ENCODE peak calls at places on chromosomes 6 and 20, in five cellular contexts. One of them, this sample, is unnamed.

GRCh38 chr20:11178946-11179654 is 505.3 kb upstream of the JAG1 start:
- DNase-seq in adrenal gland: no peak
- DNase-seq in body of pancreas: no peak
- DNase-seq in heart left ventricle: no peak
- DNase-seq in ovary: no peak
- DNase-seq in this sample: no peak

GRCh38 chr20:5448449-5449118 is 131.8 kb upstream of the PROKR2 start:
- DNase-seq in body of pancreas: peak
- DNase-seq in ovary: no peak
- DNase-seq in heart left ventricle: no peak
- DNase-seq in adrenal gland: peak
- DNase-seq in this sample: peak

GRCh38 chr6:26383624-26384417 is 913 bp downstream of the BTN2A2 start:
- DNase-seq in heart left ventricle: peak
- DNase-seq in ovary: peak
- DNase-seq in body of pancreas: peak
- DNase-seq in adrenal gland: peak
- DNase-seq in this sample: no peak

GRCh38 chr6:42378536-42378935 is 73.2 kb downstream of the TRERF1 start:
- DNase-seq in body of pancreas: no peak
- DNase-seq in adrenal gland: no peak
- DNase-seq in heart left ventricle: no peak
- DNase-seq in ovary: no peak
- DNase-seq in this sample: no peak

GRCh38 chr6:85464260-85464644 is 14.4 kb downstream of the NT5E start:
- DNase-seq in ovary: no peak
- DNase-seq in adrenal gland: peak
- DNase-seq in body of pancreas: no peak
- DNase-seq in heart left ventricle: no peak
- DNase-seq in this sample: peak

GRCh38 chr20:23085415-23086055 is 589 bp downstream of the CD93 start:
- DNase-seq in adrenal gland: no peak
- DNase-seq in body of pancreas: no peak
- DNase-seq in heart left ventricle: no peak
- DNase-seq in ovary: no peak
- DNase-seq in this sample: no peak

GRCh38 chr6:86942761-86943526 is 5.6 kb downstream of the HTR1E start:
- DNase-seq in heart left ventricle: no peak
- DNase-seq in body of pancreas: no peak
- DNase-seq in adrenal gland: no peak
- DNase-seq in ovary: no peak
- DNase-seq in this sample: peak

GRCh38 chr6:143400258-143401059 is 50.0 kb downstream of the ADAT2 start:
- DNase-seq in heart left ventricle: no peak
- DNase-seq in adrenal gland: no peak
- DNase-seq in ovary: no peak
- DNase-seq in body of pancreas: no peak
- DNase-seq in this sample: no peak

GRCh38 chr6:132712366-132712765 is 1.5 kb downstream of the VNN1 start:
- DNase-seq in body of pancreas: no peak
- DNase-seq in heart left ventricle: no peak
- DNase-seq in adrenal gland: no peak
- DNase-seq in ovary: no peak
- DNase-seq in this sample: no peak

GRCh38 chr6:53101006-53101405 is 35.8 kb downstream of the FBXO9 start:
- DNase-seq in heart left ventricle: no peak
- DNase-seq in adrenal gland: no peak
- DNase-seq in ovary: no peak
- DNase-seq in body of pancreas: no peak
- DNase-seq in this sample: no peak

GRCh38 chr6:53639520-53639919 is 26.0 kb downstream of the KLHL31 start:
- DNase-seq in ovary: no peak
- DNase-seq in adrenal gland: no peak
- DNase-seq in heart left ventricle: no peak
- DNase-seq in body of pancreas: no peak
- DNase-seq in this sample: no peak

GRCh38 chr6:39830444-39830843 is 38.3 kb downstream of the DAAM2 start:
- DNase-seq in adrenal gland: no peak
- DNase-seq in body of pancreas: no peak
- DNase-seq in heart left ventricle: peak
- DNase-seq in ovary: no peak
- DNase-seq in this sample: no peak

GRCh38 chr20:50144362-50144761 is 9.2 kb downstream of the PEDS1 start:
- DNase-seq in body of pancreas: no peak
- DNase-seq in adrenal gland: peak
- DNase-seq in heart left ventricle: no peak
- DNase-seq in ovary: no peak
- DNase-seq in this sample: no peak

GRCh38 chr6:121652726-121653623 is 217.5 kb downstream of the GJA1 start:
- DNase-seq in ovary: no peak
- DNase-seq in body of pancreas: no peak
- DNase-seq in heart left ventricle: no peak
- DNase-seq in adrenal gland: peak
- DNase-seq in this sample: no peak

GRCh38 chr20:20802328-20802727 is 89.9 kb upstream of the RALGAPA2 start:
- DNase-seq in adrenal gland: no peak
- DNase-seq in heart left ventricle: no peak
- DNase-seq in body of pancreas: no peak
- DNase-seq in ovary: no peak
- DNase-seq in this sample: no peak

GRCh38 chr20:20812141-20812540 is 99.7 kb upstream of the RALGAPA2 start:
- DNase-seq in adrenal gland: no peak
- DNase-seq in ovary: no peak
- DNase-seq in heart left ventricle: no peak
- DNase-seq in body of pancreas: no peak
- DNase-seq in this sample: no peak

GRCh38 chr20:20803011-20803410 is 90.6 kb upstream of the RALGAPA2 start:
- DNase-seq in ovary: no peak
- DNase-seq in body of pancreas: no peak
- DNase-seq in heart left ventricle: no peak
- DNase-seq in adrenal gland: no peak
- DNase-seq in this sample: no peak

GRCh38 chr20:20806121-20806820 is 93.8 kb upstream of the RALGAPA2 start:
- DNase-seq in adrenal gland: no peak
- DNase-seq in ovary: no peak
- DNase-seq in heart left ventricle: no peak
- DNase-seq in body of pancreas: no peak
- DNase-seq in this sample: no peak
- TF ChIP-seq POLR2A in adrenal gland: no peak
- TF ChIP-seq POLR2A in ovary: no peak
- TF ChIP-seq POLR2A in heart left ventricle: no peak
- TF ChIP-seq POLR2A in body of pancreas: no peak
- TF ChIP-seq POLR2A in this sample: no peak

GRCh38 chr6:112879920-112880413 is 532.8 kb downstream of the RFPL4B start:
- DNase-seq in adrenal gland: no peak
- DNase-seq in heart left ventricle: no peak
- DNase-seq in ovary: no peak
- DNase-seq in body of pancreas: peak
- DNase-seq in this sample: no peak
- TF ChIP-seq POLR2A in adrenal gland: no peak
- TF ChIP-seq POLR2A in heart left ventricle: no peak
- TF ChIP-seq POLR2A in ovary: no peak
- TF ChIP-seq POLR2A in body of pancreas: no peak
- TF ChIP-seq POLR2A in this sample: no peak

GRCh38 chr20:59043698-59044097 is 1.1 kb upstream of the PRELID3B start:
- DNase-seq in ovary: no peak
- DNase-seq in body of pancreas: no peak
- DNase-seq in heart left ventricle: no peak
- DNase-seq in adrenal gland: no peak
- DNase-seq in this sample: peak

GRCh38 chr20:59044295-59044694 is 1.7 kb upstream of the PRELID3B start:
- DNase-seq in ovary: no peak
- DNase-seq in adrenal gland: no peak
- DNase-seq in heart left ventricle: no peak
- DNase-seq in body of pancreas: no peak
- DNase-seq in this sample: peak

GRCh38 chr20:59042796-59043621 is 423 bp upstream of the PRELID3B start:
- DNase-seq in body of pancreas: peak
- DNase-seq in adrenal gland: peak
- DNase-seq in heart left ventricle: peak
- DNase-seq in ovary: peak
- DNase-seq in this sample: peak

GRCh38 chr20:59040682-59041081 is 1.9 kb downstream of the PRELID3B start:
- DNase-seq in heart left ventricle: no peak
- DNase-seq in body of pancreas: no peak
- DNase-seq in adrenal gland: no peak
- DNase-seq in ovary: no peak
- DNase-seq in this sample: peak

DNA sequence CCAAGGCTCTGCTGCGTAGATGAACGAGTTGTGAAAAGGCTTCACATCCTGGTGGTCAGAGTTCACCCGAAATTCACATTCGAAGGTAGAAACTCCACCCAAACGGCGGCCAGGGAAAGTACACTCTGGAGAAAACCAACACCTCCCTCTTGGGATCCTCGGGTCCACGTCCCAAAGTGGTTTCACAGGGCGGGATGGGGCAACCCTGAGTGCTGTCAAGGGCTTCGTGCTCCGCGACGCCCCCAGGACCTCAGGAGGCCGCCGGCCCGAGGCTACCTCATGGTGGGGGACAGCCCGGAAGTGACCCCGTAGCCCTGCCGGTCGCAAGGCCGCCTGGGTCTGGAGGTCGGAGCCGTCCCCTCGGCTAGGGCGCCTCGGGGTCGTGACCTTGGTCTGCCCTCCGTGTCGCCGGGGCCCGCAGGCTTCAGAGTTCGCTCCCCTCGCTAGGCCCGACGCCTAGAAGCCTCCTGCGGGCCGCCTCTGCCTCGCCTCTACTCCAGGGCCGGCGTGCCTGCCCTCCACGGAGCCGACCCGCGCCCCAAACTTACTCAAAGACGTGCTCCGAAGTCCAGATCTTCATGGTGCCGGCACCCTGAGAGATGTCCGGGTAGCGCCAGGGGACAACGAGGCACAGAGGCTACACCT is at the start of gene PRELID3B:
- DNase-seq in body of pancreas: no peak
- DNase-seq in adrenal gland: peak
- DNase-seq in ovary: no peak
- DNase-seq in heart left ventricle: no peak
- DNase-seq in this sample: peak
- TF ChIP-seq POLR2A in body of pancreas: peak
- TF ChIP-seq POLR2A in adrenal gland: peak
- TF ChIP-seq POLR2A in ovary: peak
- TF ChIP-seq POLR2A in heart left ventricle: no peak
- TF ChIP-seq POLR2A in this sample: peak

GRCh38 chr6:75345413-75345812 is 60.8 kb upstream of the TMEM30A start:
- DNase-seq in body of pancreas: no peak
- DNase-seq in heart left ventricle: no peak
- DNase-seq in adrenal gland: no peak
- DNase-seq in ovary: no peak
- DNase-seq in this sample: no peak
- TF ChIP-seq POLR2A in body of pancreas: no peak
- TF ChIP-seq POLR2A in heart left ventricle: no peak
- TF ChIP-seq POLR2A in adrenal gland: no peak
- TF ChIP-seq POLR2A in ovary: no peak
- TF ChIP-seq POLR2A in this sample: no peak

DNA sequence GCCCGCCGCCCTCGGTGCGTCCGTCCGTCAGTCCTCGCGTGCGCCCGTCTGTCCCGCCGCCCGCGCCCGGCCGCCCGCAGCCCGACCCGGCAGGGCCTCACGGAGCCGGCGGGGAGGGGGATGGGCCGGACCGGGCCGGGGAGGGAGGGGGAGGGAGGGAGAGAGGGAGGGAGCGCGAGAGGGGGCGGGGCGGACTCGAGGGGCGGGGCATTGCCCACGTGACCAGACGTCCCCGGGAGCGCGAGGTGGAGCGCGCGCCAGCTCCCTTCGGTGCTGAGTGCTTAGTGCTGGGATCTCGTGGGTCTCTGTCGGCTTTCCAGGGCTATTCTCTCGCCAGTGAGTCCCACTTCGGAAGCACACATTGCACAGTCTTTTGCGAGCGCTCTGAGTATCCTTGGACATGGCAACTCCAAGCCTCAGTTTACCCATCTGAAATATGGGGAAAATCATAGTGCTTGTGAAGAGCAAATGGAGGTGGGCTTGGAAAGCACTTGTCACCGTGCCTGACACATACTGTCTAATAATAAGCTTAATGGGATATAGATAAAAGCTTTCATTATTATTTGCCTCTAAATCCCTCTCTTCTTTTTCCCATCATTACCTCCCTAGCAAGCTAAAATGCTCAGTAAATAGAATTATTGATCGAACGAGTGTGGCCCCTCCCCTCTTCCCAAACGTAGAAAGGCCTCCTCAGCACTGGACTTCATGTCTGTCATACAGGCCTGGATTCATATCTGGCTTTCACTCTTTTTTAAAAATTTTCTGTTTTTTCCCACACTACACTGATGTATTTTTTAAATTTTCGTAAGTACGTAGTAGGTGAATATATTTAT is at the start of gene NCOA6:
- DNase-seq in adrenal gland: peak
- DNase-seq in body of pancreas: peak
- DNase-seq in heart left ventricle: peak
- DNase-seq in ovary: peak
- DNase-seq in this sample: peak
- TF ChIP-seq POLR2A in adrenal gland: no peak
- TF ChIP-seq POLR2A in body of pancreas: peak
- TF ChIP-seq POLR2A in heart left ventricle: no peak
- TF ChIP-seq POLR2A in ovary: no peak
- TF ChIP-seq POLR2A in this sample: no peak

GRCh38 chr6:138403801-138404665 is at the start of gene HEBP2:
- DNase-seq in body of pancreas: peak
- DNase-seq in heart left ventricle: peak
- DNase-seq in adrenal gland: peak
- DNase-seq in ovary: peak
- DNase-seq in this sample: peak
- TF ChIP-seq POLR2A in body of pancreas: peak
- TF ChIP-seq POLR2A in heart left ventricle: peak
- TF ChIP-seq POLR2A in adrenal gland: peak
- TF ChIP-seq POLR2A in ovary: peak
- TF ChIP-seq POLR2A in this sample: no peak

DNA sequence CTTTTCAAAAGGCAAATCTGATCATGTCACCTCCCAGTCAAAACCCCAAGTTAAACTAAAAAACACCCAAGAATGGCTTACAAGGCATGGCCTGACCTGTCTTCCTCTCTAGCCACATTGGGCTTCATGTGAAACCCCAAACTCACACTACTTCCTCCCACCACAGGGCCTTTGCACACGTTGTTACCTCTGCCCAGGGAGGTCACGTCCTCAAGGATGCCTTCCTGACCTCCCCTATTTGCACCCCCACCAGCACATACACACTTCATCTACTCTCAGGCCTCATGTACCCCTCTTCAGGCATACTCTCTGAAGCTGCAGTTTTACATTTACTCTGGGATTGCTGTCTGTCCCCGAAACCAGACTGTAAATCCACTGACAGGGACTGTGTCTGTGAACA is 6.1 kb downstream of the EZR start:
- DNase-seq in heart left ventricle: no peak
- DNase-seq in ovary: no peak
- DNase-seq in body of pancreas: no peak
- DNase-seq in adrenal gland: peak
- DNase-seq in this sample: no peak
- TF ChIP-seq POLR2A in heart left ventricle: no peak
- TF ChIP-seq POLR2A in ovary: no peak
- TF ChIP-seq POLR2A in body of pancreas: no peak
- TF ChIP-seq POLR2A in adrenal gland: no peak
- TF ChIP-seq POLR2A in this sample: no peak

DNA sequence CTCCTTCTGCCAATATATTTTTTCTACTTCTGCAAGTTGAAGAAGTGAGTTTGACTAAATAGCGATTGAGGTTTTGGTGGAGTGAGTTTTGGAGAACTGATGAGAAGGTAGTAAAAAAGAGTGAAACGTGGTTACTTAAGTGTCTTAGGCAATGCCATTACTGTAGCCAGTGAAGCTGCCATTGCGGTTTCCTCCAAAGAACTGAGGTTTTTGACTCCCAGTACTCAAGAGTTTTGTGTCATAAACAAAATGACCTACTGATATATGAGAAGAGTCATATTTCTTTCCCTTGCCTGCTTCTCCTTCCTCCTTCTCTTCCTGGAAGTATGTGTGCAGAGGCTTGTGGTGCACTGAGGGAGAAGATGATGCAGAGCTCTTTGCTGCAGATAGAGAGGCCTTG is 554.5 kb upstream of the MAP3K7 start:
- DNase-seq in heart left ventricle: no peak
- DNase-seq in adrenal gland: no peak
- DNase-seq in ovary: no peak
- DNase-seq in body of pancreas: no peak
- DNase-seq in this sample: no peak
- TF ChIP-seq POLR2A in heart left ventricle: no peak
- TF ChIP-seq POLR2A in adrenal gland: no peak
- TF ChIP-seq POLR2A in ovary: no peak
- TF ChIP-seq POLR2A in body of pancreas: no peak
- TF ChIP-seq POLR2A in this sample: no peak